ENCODE peak calls at places on chromosomes 4 and X, in seven cellular contexts. One of them, this sample, is unnamed.

GRCh38 chrX:53116101-53116500 is 22.2 kb downstream of the KANTR start:
- DNase-seq in H1: no peak
- DNase-seq in HCT116: no peak
- DNase-seq in SK-N-SH: no peak
- DNase-seq in K562: no peak
- DNase-seq in GM12878: no peak
- DNase-seq in HepG2: no peak
- DNase-seq in this sample: no peak

GRCh38 chr4:168241953-168242352 is 76.6 kb downstream of the DDX60 start:
- DNase-seq in H1: no peak
- DNase-seq in HCT116: no peak
- DNase-seq in SK-N-SH: no peak
- DNase-seq in K562: no peak
- DNase-seq in GM12878: no peak
- DNase-seq in HepG2: no peak
- DNase-seq in this sample: no peak

GRCh38 chr4:185128272-185129119 is 14.6 kb upstream of the SLC25A4 start:
- DNase-seq in H1: no peak
- DNase-seq in HCT116: no peak
- DNase-seq in SK-N-SH: peak; percentile 83
- DNase-seq in K562: no peak
- DNase-seq in GM12878: no peak
- DNase-seq in HepG2: no peak
- DNase-seq in this sample: no peak

GRCh38 chr4:71020611-71021010 is 27.2 kb downstream of the DCK start:
- DNase-seq in H1: no peak
- DNase-seq in HCT116: no peak
- DNase-seq in SK-N-SH: no peak
- DNase-seq in K562: no peak
- DNase-seq in GM12878: no peak
- DNase-seq in HepG2: no peak
- DNase-seq in this sample: no peak

GRCh38 chr4:10173754-10174749 is 57.5 kb upstream of the WDR1 start:
- DNase-seq in H1: no peak
- DNase-seq in HCT116: no peak
- DNase-seq in SK-N-SH: no peak
- DNase-seq in K562: no peak
- DNase-seq in GM12878: no peak
- DNase-seq in HepG2: no peak
- DNase-seq in this sample: no peak

GRCh38 chr4:23297327-23297726 is 592.5 kb downstream of the PPARGC1A start:
- DNase-seq in H1: no peak
- DNase-seq in HCT116: no peak
- DNase-seq in SK-N-SH: no peak
- DNase-seq in K562: no peak
- DNase-seq in GM12878: no peak
- DNase-seq in HepG2: no peak
- DNase-seq in this sample: no peak

GRCh38 chrX:16666541-16666940 is 16.6 kb downstream of the S100G start:
- DNase-seq in H1: no peak
- DNase-seq in HCT116: no peak
- DNase-seq in SK-N-SH: no peak
- DNase-seq in K562: no peak
- DNase-seq in GM12878: no peak
- DNase-seq in HepG2: no peak
- DNase-seq in this sample: no peak

GRCh38 chrX:50204364-50204899 is at the start of gene CCNB3:
- DNase-seq in H1: no peak
- DNase-seq in HCT116: peak; percentile 54
- DNase-seq in SK-N-SH: peak; percentile 77
- DNase-seq in K562: peak; percentile 57
- DNase-seq in GM12878: peak; percentile 36
- DNase-seq in HepG2: peak; percentile 33
- DNase-seq in this sample: peak; percentile 88

GRCh38 chr4:73573794-73574528 is 46.3 kb downstream of the RASSF6 start:
- DNase-seq in H1: peak; percentile 70
- DNase-seq in HCT116: peak; percentile 54
- DNase-seq in SK-N-SH: peak; percentile 37
- DNase-seq in K562: peak; percentile 18
- DNase-seq in GM12878: peak; percentile 51
- DNase-seq in HepG2: peak; percentile 79
- DNase-seq in this sample: peak; percentile 78
- TF ChIP-seq JUND in H1: no peak
- TF ChIP-seq JUND in HCT116: no peak
- TF ChIP-seq JUND in SK-N-SH: no peak
- TF ChIP-seq JUND in K562: no peak
- TF ChIP-seq JUND in GM12878: no peak
- TF ChIP-seq JUND in HepG2: no peak
- TF ChIP-seq JUND in this sample: no peak

GRCh38 chr4:128349921-128350320 is 62.3 kb upstream of the PGRMC2 start:
- DNase-seq in H1: no peak
- DNase-seq in HCT116: no peak
- DNase-seq in SK-N-SH: no peak
- DNase-seq in K562: no peak
- DNase-seq in GM12878: no peak
- DNase-seq in HepG2: peak; percentile 92
- DNase-seq in this sample: no peak
- TF ChIP-seq JUND in H1: no peak
- TF ChIP-seq JUND in HCT116: no peak
- TF ChIP-seq JUND in SK-N-SH: no peak
- TF ChIP-seq JUND in K562: peak; percentile 90
- TF ChIP-seq JUND in GM12878: no peak
- TF ChIP-seq JUND in HepG2: peak; percentile 83
- TF ChIP-seq JUND in this sample: no peak

GRCh38 chr4:156475322-156475721 is 496.3 kb downstream of the PDGFC start:
- DNase-seq in H1: no peak
- DNase-seq in HCT116: peak; percentile 42
- DNase-seq in SK-N-SH: peak; percentile 21
- DNase-seq in K562: no peak
- DNase-seq in GM12878: no peak
- DNase-seq in HepG2: peak; percentile 15
- DNase-seq in this sample: peak; percentile 62
- TF ChIP-seq JUND in H1: no peak
- TF ChIP-seq JUND in HCT116: no peak
- TF ChIP-seq JUND in SK-N-SH: no peak
- TF ChIP-seq JUND in K562: no peak
- TF ChIP-seq JUND in GM12878: no peak
- TF ChIP-seq JUND in HepG2: no peak
- TF ChIP-seq JUND in this sample: no peak

DNA sequence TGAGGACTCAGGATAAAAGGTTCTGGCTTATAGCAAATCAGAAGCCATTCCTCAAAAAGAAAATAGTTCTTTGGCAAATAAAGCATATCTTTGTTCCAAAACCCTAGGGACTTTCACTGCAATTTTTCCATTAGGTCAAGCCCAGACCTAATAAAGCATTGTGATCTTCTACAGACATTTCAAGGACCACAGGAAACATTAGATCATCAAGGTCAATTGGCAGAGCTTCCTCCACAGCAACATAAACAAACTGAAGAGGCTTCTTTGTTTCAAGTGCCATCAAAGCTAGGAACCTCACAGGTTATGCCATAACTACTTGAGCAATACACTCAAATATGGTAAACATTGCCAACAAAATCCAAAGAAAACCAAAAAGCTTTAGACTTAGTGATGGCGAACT is 144.9 kb downstream of the ANXA5 start:
- DNase-seq in H1: no peak
- DNase-seq in HCT116: no peak
- DNase-seq in SK-N-SH: no peak
- DNase-seq in K562: no peak
- DNase-seq in GM12878: no peak
- DNase-seq in HepG2: peak; percentile 14
- DNase-seq in this sample: no peak
- TF ChIP-seq JUND in H1: no peak
- TF ChIP-seq JUND in HCT116: no peak
- TF ChIP-seq JUND in SK-N-SH: no peak
- TF ChIP-seq JUND in K562: no peak
- TF ChIP-seq JUND in GM12878: no peak
- TF ChIP-seq JUND in HepG2: no peak
- TF ChIP-seq JUND in this sample: no peak

This sample was measured in T47D.